ENCODE peak calls at places on chromosomes 1 and 21, in four cellular contexts. C is ovary, X is IMR-90, B is breast epithelium. P is an unnamed sample.

GRCh38 chr1:241269116-241269515 is 87.9 kb downstream of the RGS7 start:
- DNase-seq in C (no peak), B (no peak), X (no peak), P (no peak)

GRCh38 chr1:24567792-24568388 is 12.0 kb downstream of the NCMAP start:
- DNase-seq in B (peak), X (no peak), C (no peak), P (no peak)

GRCh38 chr1:227685807-227686206 is 49.3 kb downstream of the JMJD4 start:
- DNase-seq in C (no peak), B (no peak), X (no peak), P (no peak)

GRCh38 chr1:193631306-193631705 is 444.9 kb upstream of the B3GALT2 start:
- DNase-seq in B (no peak), C (no peak), X (no peak), P (no peak)

GRCh38 chr1:85027242-85027983 is 20.9 kb downstream of the MCOLN3 start:
- DNase-seq in B (no peak), C (no peak), X (peak), P (no peak)

GRCh38 chr21:44939532-44940115 is at the start of gene SLX9:
- DNase-seq in B (peak), X (peak), C (peak), P (no peak)

GRCh38 chr1:230387876-230388275 is 38.3 kb downstream of the PGBD5 start:
- DNase-seq in B (no peak), C (no peak), X (no peak), P (no peak)

GRCh38 chr1:23019851-23020625 is 770 bp downstream of the KDM1A start:
- DNase-seq in X (peak), C (peak), B (no peak), P (peak)

GRCh38 chr1:219189021-219189824 is 15.5 kb downstream of the LYPLAL1 start:
- DNase-seq in B (no peak), C (no peak), X (peak), P (no peak)

GRCh38 chr1:228265167-228265566 is 57.3 kb downstream of the OBSCN start:
- DNase-seq in X (peak), B (no peak), C (no peak), P (no peak)

DNA sequence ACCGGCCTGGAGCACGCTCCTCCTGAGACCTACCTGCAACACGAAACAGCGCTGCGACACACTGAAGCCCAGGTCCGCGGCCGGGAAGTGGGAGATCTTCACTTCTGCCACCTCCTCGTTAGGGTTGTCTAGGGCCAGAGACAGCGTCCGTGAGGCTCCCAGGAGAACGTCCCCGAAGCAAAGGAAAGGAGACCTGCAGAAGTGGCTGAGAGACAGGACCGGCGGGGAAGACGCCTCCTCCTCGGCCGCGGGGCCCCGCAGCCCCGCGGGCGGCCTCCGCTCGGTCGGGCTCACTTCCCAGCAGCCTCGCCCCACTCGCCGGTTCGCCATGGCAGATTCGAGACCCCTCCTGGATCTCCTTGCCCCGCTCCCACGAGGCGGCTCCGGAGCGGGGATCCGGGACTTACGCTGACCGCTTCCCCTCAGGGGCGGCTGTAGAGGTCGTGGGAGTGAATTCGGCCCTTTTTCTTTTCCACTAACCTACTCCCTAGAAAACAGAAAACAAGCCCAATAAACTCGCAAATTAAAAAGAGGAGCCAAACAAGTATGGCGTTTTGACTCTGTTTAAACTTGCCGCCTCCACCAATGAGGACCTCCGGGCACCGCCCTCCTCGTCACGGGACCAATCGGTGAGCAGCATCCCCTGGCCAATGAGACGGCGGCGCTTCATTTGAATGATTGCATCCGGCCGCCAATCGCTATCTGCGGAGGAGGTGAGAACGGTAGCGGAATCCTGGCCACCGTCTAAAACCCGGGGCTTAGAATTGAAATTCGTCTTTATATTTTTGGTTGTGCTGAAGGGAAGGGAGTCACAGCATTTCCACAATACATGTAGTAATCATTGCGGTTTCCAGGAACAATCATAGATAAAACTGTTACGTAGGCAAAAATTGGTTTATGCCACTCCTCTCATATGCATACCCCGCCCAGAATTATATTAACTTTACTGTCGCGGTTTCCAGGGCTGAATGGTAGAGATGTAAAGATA is at the start of gene ASPM:
- DNase-seq in C (peak), X (peak), B (peak), P (peak)
- TF ChIP-seq POLR2A in C (no peak), X (no peak), B (no peak), P (no peak)

DNA sequence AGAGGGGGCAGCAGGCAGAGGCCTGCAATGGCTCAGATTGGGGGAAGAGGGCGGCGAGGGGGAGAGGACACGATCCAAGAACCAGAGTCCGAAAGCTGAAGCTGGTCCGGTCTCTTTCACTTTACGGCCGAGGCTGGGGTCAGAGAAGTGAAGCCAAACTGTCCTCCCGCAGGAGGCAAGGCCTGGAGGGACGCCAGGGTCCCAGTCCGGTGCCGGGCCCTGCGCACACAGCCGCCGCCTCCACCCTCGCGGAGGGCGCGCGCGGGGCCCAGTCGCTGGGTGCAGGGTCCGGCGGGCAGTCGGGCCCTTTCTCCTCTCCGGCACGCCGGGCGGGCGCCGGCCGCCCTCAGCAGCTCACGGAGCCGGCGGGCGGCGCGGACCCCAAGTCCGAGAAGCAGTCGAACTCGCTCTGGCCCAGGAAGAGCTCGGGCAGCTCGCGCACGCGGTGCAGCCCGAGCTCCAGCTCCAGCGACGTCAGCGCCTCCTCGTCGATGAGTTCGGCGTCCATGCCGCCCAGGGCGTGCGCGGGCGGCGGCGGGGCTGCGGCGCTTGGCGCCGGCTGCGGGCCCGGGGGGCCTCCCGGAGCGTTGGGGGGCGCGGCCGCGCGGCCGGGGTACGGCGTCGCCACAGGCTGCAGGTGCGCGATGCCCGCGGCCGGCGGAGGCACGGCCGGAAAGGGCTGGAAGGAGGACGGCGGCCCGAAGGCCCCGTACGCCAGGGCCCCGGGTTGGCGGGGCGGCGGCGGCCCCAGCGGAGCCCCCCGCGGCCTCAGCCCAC is 748 bp downstream of the CITED4 start:
- DNase-seq in X (peak), B (no peak), C (peak), P (no peak)
- TF ChIP-seq POLR2A in X (no peak), B (no peak), C (peak), P (peak)

GRCh38 chr21:38591138-38591537 is 92.9 kb upstream of the ERG start:
- DNase-seq in C (no peak), B (no peak), X (no peak), P (no peak)
- TF ChIP-seq POLR2A in C (no peak), B (no peak), X (no peak), P (no peak)

GRCh38 chr1:221680085-221680484 is 61.8 kb downstream of the DUSP10 start:
- DNase-seq in B (no peak), C (no peak), X (no peak), P (no peak)
- TF ChIP-seq POLR2A in B (no peak), C (no peak), X (no peak), P (no peak)

GRCh38 chr1:11788549-11789053 is 17.2 kb downstream of the MTHFR start:
- DNase-seq in X (no peak), C (no peak), B (no peak), P (no peak)
- TF ChIP-seq POLR2A in X (no peak), C (no peak), B (no peak), P (no peak)

GRCh38 chr1:225737179-225737578 is 40.4 kb upstream of the SRP9 start:
- DNase-seq in B (no peak), C (no peak), X (no peak), P (no peak)

GRCh38 chr1:225737866-225738265 is 39.8 kb upstream of the SRP9 start:
- DNase-seq in C (no peak), X (no peak), B (no peak), P (no peak)

GRCh38 chr1:225736651-225737097 is 41.0 kb upstream of the SRP9 start:
- DNase-seq in B (no peak), C (no peak), X (no peak), P (no peak)

GRCh38 chr1:225735252-225736149 is 42.1 kb upstream of the SRP9 start:
- DNase-seq in B (peak), C (peak), X (peak), P (peak)

GRCh38 chr1:225733254-225733653 is 44.4 kb upstream of the SRP9 start:
- DNase-seq in B (no peak), C (no peak), X (no peak), P (no peak)
- TF ChIP-seq POLR2A in B (no peak), C (no peak), X (no peak), P (no peak)

GRCh38 chr1:116372186-116372585 is 858 bp upstream of the ATP1A1 start:
- DNase-seq in C (peak), B (peak), X (no peak), P (no peak)

GRCh38 chr1:116375165-116375883 is 2.3 kb downstream of the ATP1A1 start:
- DNase-seq in B (no peak), X (no peak), C (no peak), P (no peak)

GRCh38 chr1:116374340-116375164 is 1.5 kb downstream of the ATP1A1 start:
- DNase-seq in C (no peak), X (no peak), B (no peak), P (no peak)

GRCh38 chr1:116372651-116373444 is at the start of gene ATP1A1:
- DNase-seq in C (peak), B (peak), X (peak), P (peak)

DNA sequence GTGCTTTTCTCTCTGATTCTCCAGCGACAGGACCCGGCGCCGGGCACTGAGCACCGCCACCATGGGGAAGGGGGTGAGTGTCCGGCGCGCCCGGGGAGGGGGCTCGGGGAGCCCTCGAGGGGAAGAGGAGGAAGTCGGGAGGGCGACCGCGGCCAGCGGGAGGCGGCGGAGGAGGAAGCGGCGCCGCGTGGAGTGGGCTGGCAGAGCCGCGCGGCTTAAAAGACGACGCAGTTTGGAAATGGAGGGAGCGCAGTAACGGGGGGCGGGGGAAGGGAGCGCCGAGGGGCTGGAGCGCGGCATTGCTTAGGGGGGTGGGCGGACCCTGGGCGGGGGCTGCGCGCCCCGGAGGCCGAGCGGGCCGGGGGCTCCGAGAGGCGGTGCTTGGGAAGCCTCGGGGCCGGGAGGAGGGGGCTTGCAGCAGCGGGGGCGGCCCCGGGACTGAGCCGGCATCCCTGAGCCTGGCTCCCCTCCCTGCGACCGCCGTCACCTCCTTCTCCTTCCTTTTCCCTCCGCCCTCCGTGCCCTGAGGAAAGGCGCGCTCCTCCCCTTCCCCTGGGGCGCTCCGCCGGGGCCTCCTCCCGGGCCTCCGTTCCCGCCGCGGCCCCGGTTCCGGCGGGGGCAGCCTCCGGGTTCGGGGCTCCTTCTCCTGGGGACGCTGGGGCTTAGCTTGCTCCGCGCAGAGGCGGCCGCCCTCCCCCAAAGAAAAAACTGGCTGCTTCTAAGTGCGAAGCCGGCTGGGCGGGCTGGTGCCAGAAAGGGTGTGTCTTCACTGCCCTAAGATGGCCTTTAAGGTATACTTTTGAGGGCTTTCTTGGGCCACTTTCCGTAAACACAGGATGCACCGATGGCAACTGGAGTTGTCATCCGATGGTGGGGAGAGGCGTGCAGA is 651 bp downstream of the ATP1A1 start:
- DNase-seq in X (peak), B (peak), C (peak), P (peak)
- TF ChIP-seq POLR2A in X (no peak), B (peak), C (peak), P (peak)

GRCh38 chr1:14924455-14925325 is 228.9 kb upstream of the TMEM51 start:
- DNase-seq in X (peak), B (peak), C (peak), P (no peak)

GRCh38 chr1:14925336-14926136 is 228.0 kb upstream of the TMEM51 start:
- DNase-seq in C (no peak), X (no peak), B (no peak), P (no peak)

GRCh38 chr1:14923400-14924011 is 230.0 kb upstream of the TMEM51 start:
- DNase-seq in B (no peak), X (no peak), C (no peak), P (no peak)

GRCh38 chr1:14922942-14923341 is 230.6 kb upstream of the TMEM51 start:
- DNase-seq in C (no peak), X (no peak), B (no peak), P (no peak)

GRCh38 chr1:14924012-14924452 is 229.5 kb upstream of the TMEM51 start:
- DNase-seq in X (peak), C (peak), B (peak), P (no peak)
- TF ChIP-seq POLR2A in X (no peak), C (no peak), B (no peak), P (no peak)

GRCh38 chr1:210827481-210827880 is 306.5 kb downstream of the KCNH1 start:
- DNase-seq in X (no peak), B (no peak), C (no peak), P (no peak)
- TF ChIP-seq POLR2A in X (no peak), B (no peak), C (no peak), P (no peak)

P was measured in tibial nerve.